ENCODE peak calls at places on chromosomes 12 and 14, in ten cellular contexts. One of them, this sample, is unnamed.

GRCh38 chr12:70985850-70986249 is 65.3 kb upstream of the PTPRR start:
- DNase-seq in omental fat pad: no peak
- DNase-seq in brain microvascular endothelial cell: no peak
- DNase-seq in nephron progenitor cell: no peak
- DNase-seq in progenitor cell of endocrine pancreas: no peak
- DNase-seq in WTC11: no peak
- DNase-seq in foreskin fibroblast: peak; percentile 87
- DNase-seq in GM13977: no peak
- DNase-seq in fibroblast of lung: peak; percentile 76
- DNase-seq in epithelial cell of esophagus: no peak
- DNase-seq in this sample: no peak

GRCh38 chr12:130977046-130977758 is 23.5 kb downstream of the ADGRD1 start:
- DNase-seq in nephron progenitor cell: no peak
- DNase-seq in brain microvascular endothelial cell: no peak
- DNase-seq in progenitor cell of endocrine pancreas: no peak
- DNase-seq in epithelial cell of esophagus: no peak
- DNase-seq in GM13977: no peak
- DNase-seq in foreskin fibroblast: no peak
- DNase-seq in WTC11: no peak
- DNase-seq in fibroblast of lung: no peak
- DNase-seq in omental fat pad: no peak
- DNase-seq in this sample: no peak

GRCh38 chr14:103257211-103257962 is 76.7 kb upstream of the EIF5 start:
- DNase-seq in progenitor cell of endocrine pancreas: no peak
- DNase-seq in foreskin fibroblast: peak; percentile 26
- DNase-seq in nephron progenitor cell: no peak
- DNase-seq in fibroblast of lung: peak; percentile 63
- DNase-seq in brain microvascular endothelial cell: peak; percentile 16
- DNase-seq in epithelial cell of esophagus: peak; percentile 57
- DNase-seq in omental fat pad: no peak
- DNase-seq in GM13977: no peak
- DNase-seq in WTC11: no peak
- DNase-seq in this sample: no peak

GRCh38 chr12:49636979-49637378 is 13.6 kb downstream of the PRPF40B start:
- DNase-seq in brain microvascular endothelial cell: peak; percentile 76
- DNase-seq in WTC11: peak; percentile 63
- DNase-seq in fibroblast of lung: peak; percentile 64
- DNase-seq in epithelial cell of esophagus: peak; percentile 68
- DNase-seq in progenitor cell of endocrine pancreas: no peak
- DNase-seq in nephron progenitor cell: peak; percentile 46
- DNase-seq in GM13977: peak; percentile 84
- DNase-seq in omental fat pad: no peak
- DNase-seq in foreskin fibroblast: peak; percentile 82
- DNase-seq in this sample: no peak

GRCh38 chr12:1553987-1554982 is 40.1 kb downstream of the FBXL14 start:
- DNase-seq in epithelial cell of esophagus: no peak
- DNase-seq in progenitor cell of endocrine pancreas: no peak
- DNase-seq in GM13977: peak; percentile 88
- DNase-seq in nephron progenitor cell: no peak
- DNase-seq in omental fat pad: no peak
- DNase-seq in WTC11: no peak
- DNase-seq in fibroblast of lung: no peak
- DNase-seq in brain microvascular endothelial cell: no peak
- DNase-seq in foreskin fibroblast: no peak
- DNase-seq in this sample: no peak

GRCh38 chr12:51976376-51977160 is 25.1 kb downstream of the ACVR1B start:
- DNase-seq in nephron progenitor cell: no peak
- DNase-seq in fibroblast of lung: peak; percentile 76
- DNase-seq in progenitor cell of endocrine pancreas: no peak
- DNase-seq in WTC11: no peak
- DNase-seq in GM13977: no peak
- DNase-seq in epithelial cell of esophagus: peak; percentile 26
- DNase-seq in omental fat pad: no peak
- DNase-seq in foreskin fibroblast: peak; percentile 65
- DNase-seq in brain microvascular endothelial cell: peak; percentile 77
- DNase-seq in this sample: no peak

GRCh38 chr12:96986883-96987523 is 79.9 kb downstream of the NEDD1 start:
- DNase-seq in fibroblast of lung: peak; percentile 9
- DNase-seq in WTC11: no peak
- DNase-seq in brain microvascular endothelial cell: no peak
- DNase-seq in nephron progenitor cell: peak; percentile 33
- DNase-seq in epithelial cell of esophagus: peak; percentile 40
- DNase-seq in GM13977: peak; percentile 47
- DNase-seq in foreskin fibroblast: peak; percentile 38
- DNase-seq in progenitor cell of endocrine pancreas: no peak
- DNase-seq in omental fat pad: no peak
- DNase-seq in this sample: no peak

GRCh38 chr14:66974397-66975025 is 214.7 kb upstream of the GARIN2 start:
- DNase-seq in epithelial cell of esophagus: peak; percentile 70
- DNase-seq in WTC11: no peak
- DNase-seq in fibroblast of lung: peak; percentile 65
- DNase-seq in GM13977: no peak
- DNase-seq in brain microvascular endothelial cell: peak; percentile 57
- DNase-seq in nephron progenitor cell: no peak
- DNase-seq in foreskin fibroblast: peak; percentile 63
- DNase-seq in progenitor cell of endocrine pancreas: no peak
- DNase-seq in omental fat pad: no peak
- DNase-seq in this sample: no peak

GRCh38 chr12:6315184-6315583 is 4.7 kb downstream of the PLEKHG6 start:
- DNase-seq in foreskin fibroblast: no peak
- DNase-seq in epithelial cell of esophagus: no peak
- DNase-seq in omental fat pad: no peak
- DNase-seq in brain microvascular endothelial cell: no peak
- DNase-seq in nephron progenitor cell: no peak
- DNase-seq in WTC11: no peak
- DNase-seq in GM13977: no peak
- DNase-seq in fibroblast of lung: no peak
- DNase-seq in progenitor cell of endocrine pancreas: no peak
- DNase-seq in this sample: no peak

GRCh38 chr12:6311822-6312528 is 1.5 kb downstream of the PLEKHG6 start:
- DNase-seq in epithelial cell of esophagus: no peak
- DNase-seq in WTC11: no peak
- DNase-seq in omental fat pad: no peak
- DNase-seq in foreskin fibroblast: no peak
- DNase-seq in fibroblast of lung: no peak
- DNase-seq in brain microvascular endothelial cell: no peak
- DNase-seq in progenitor cell of endocrine pancreas: no peak
- DNase-seq in nephron progenitor cell: no peak
- DNase-seq in GM13977: no peak
- DNase-seq in this sample: no peak

GRCh38 chr12:6312529-6313325 is 2.2 kb downstream of the PLEKHG6 start:
- DNase-seq in epithelial cell of esophagus: peak; percentile 93
- DNase-seq in foreskin fibroblast: peak; percentile 63
- DNase-seq in GM13977: peak; percentile 83
- DNase-seq in WTC11: peak; percentile 68
- DNase-seq in fibroblast of lung: no peak
- DNase-seq in brain microvascular endothelial cell: no peak
- DNase-seq in progenitor cell of endocrine pancreas: no peak
- DNase-seq in omental fat pad: no peak
- DNase-seq in nephron progenitor cell: peak; percentile 46
- DNase-seq in this sample: no peak

GRCh38 chr12:6314776-6315175 is 4.3 kb downstream of the PLEKHG6 start:
- DNase-seq in GM13977: no peak
- DNase-seq in omental fat pad: no peak
- DNase-seq in nephron progenitor cell: no peak
- DNase-seq in fibroblast of lung: no peak
- DNase-seq in WTC11: no peak
- DNase-seq in brain microvascular endothelial cell: no peak
- DNase-seq in epithelial cell of esophagus: no peak
- DNase-seq in foreskin fibroblast: no peak
- DNase-seq in progenitor cell of endocrine pancreas: no peak
- DNase-seq in this sample: no peak

DNA sequence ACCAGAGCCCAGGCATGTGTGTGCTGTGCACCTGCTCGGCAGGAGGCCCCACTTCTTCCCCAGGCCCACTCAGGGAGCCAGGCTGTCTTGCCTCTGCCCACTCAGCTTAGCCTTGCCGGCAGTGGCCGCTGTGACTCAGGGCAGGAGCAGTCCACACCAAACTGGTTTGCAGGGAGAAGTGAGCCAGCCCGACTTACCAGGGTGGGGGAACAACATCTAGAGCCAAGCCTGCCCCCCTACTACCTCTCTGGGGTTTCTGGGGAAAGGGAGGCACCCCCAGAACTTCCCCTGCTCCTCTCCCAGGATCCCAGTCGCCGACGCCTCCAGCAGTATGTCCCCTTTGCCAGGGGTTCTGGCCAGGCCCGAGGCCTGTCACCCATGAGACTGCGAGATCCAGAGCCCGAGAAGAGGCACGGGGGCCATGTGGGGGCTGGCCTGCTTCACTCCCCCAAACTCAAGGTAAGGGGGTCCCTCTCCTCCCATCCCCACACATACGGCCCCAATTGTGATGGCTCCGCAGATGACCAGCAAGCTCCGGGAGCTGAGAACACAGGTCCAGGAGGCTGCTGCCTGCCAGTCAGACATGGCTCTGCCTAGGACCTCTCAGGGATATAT is 3.0 kb downstream of the PLEKHG6 start:
- DNase-seq in epithelial cell of esophagus: peak; percentile 66
- DNase-seq in brain microvascular endothelial cell: no peak
- DNase-seq in omental fat pad: no peak
- DNase-seq in foreskin fibroblast: no peak
- DNase-seq in fibroblast of lung: no peak
- DNase-seq in nephron progenitor cell: no peak
- DNase-seq in WTC11: no peak
- DNase-seq in progenitor cell of endocrine pancreas: no peak
- DNase-seq in GM13977: no peak
- DNase-seq in this sample: no peak
- TF ChIP-seq CTCF in epithelial cell of esophagus: peak; percentile 16
- TF ChIP-seq CTCF in brain microvascular endothelial cell: peak; percentile 14
- TF ChIP-seq CTCF in omental fat pad: no peak
- TF ChIP-seq CTCF in foreskin fibroblast: no peak
- TF ChIP-seq CTCF in fibroblast of lung: no peak
- TF ChIP-seq CTCF in nephron progenitor cell: no peak
- TF ChIP-seq CTCF in WTC11: no peak
- TF ChIP-seq CTCF in progenitor cell of endocrine pancreas: no peak
- TF ChIP-seq CTCF in GM13977: no peak
- TF ChIP-seq CTCF in this sample: no peak

GRCh38 chr14:77290705-77291104 is 19.7 kb upstream of the NGB start:
- DNase-seq in brain microvascular endothelial cell: peak; percentile 55
- DNase-seq in WTC11: no peak
- DNase-seq in progenitor cell of endocrine pancreas: no peak
- DNase-seq in foreskin fibroblast: no peak
- DNase-seq in nephron progenitor cell: no peak
- DNase-seq in GM13977: no peak
- DNase-seq in epithelial cell of esophagus: peak; percentile 34
- DNase-seq in omental fat pad: no peak
- DNase-seq in fibroblast of lung: peak; percentile 63
- DNase-seq in this sample: no peak
- TF ChIP-seq CTCF in brain microvascular endothelial cell: peak; percentile 40
- TF ChIP-seq CTCF in WTC11: no peak
- TF ChIP-seq CTCF in progenitor cell of endocrine pancreas: peak; percentile 28
- TF ChIP-seq CTCF in foreskin fibroblast: no peak
- TF ChIP-seq CTCF in nephron progenitor cell: no peak
- TF ChIP-seq CTCF in GM13977: no peak
- TF ChIP-seq CTCF in epithelial cell of esophagus: no peak
- TF ChIP-seq CTCF in omental fat pad: no peak
- TF ChIP-seq CTCF in fibroblast of lung: no peak
- TF ChIP-seq CTCF in this sample: no peak

DNA sequence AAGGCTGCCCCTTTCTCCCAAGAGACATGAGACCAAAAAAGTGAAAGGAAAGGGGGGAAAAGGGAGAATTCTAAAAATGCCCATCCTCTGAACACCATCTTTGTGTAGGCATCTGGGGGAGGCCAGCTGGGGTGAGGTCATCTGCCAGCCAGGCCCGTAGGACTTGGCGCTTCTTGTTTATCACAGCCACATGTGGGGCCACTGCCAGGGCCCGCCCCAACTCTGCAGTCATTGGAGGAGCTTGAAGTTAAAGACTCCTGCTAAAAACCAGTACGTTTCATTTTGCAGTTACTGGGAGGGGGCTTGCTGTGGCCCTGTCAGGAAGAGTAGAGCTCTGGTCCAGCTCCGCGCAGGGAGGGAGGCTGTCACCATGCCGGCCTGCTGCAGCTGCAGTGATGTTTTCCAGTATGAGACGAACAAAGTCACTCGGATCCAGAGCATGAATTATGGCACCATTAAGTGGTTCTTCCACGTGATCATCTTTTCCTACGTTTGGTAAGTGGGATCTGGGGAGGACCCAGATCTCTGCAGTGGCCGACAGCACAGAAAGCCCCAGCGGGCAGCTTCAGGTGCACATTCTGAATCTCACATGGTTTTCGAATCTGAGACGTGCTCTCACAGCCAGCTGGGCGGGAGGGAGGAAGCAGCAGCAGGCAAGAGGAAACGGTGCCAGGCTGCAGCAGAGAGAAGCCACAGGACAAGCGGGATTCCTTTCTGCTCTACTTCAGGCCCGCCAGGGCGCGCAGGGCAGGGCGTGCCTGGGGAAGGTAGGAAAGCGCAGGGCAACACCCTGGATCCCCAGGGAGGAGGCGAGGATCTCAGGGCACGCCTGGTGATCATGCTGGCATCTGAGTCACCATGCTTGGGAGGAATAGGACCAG is at the start of gene P2RX7:
- DNase-seq in omental fat pad: peak; percentile 31
- DNase-seq in foreskin fibroblast: peak; percentile 87
- DNase-seq in fibroblast of lung: peak; percentile 56
- DNase-seq in epithelial cell of esophagus: peak; percentile 98
- DNase-seq in WTC11: peak; percentile 45
- DNase-seq in brain microvascular endothelial cell: peak; percentile 15
- DNase-seq in nephron progenitor cell: peak; percentile 34
- DNase-seq in progenitor cell of endocrine pancreas: no peak
- DNase-seq in GM13977: peak; percentile 42
- DNase-seq in this sample: no peak
- TF ChIP-seq CTCF in omental fat pad: no peak
- TF ChIP-seq CTCF in foreskin fibroblast: no peak
- TF ChIP-seq CTCF in fibroblast of lung: peak; percentile 18
- TF ChIP-seq CTCF in epithelial cell of esophagus: peak; percentile 45
- TF ChIP-seq CTCF in WTC11: no peak
- TF ChIP-seq CTCF in brain microvascular endothelial cell: peak; percentile 33
- TF ChIP-seq CTCF in nephron progenitor cell: no peak
- TF ChIP-seq CTCF in progenitor cell of endocrine pancreas: no peak
- TF ChIP-seq CTCF in GM13977: no peak
- TF ChIP-seq CTCF in this sample: no peak

GRCh38 chr12:93852067-93852466 is 174.9 kb downstream of the CRADD start:
- DNase-seq in epithelial cell of esophagus: no peak
- DNase-seq in nephron progenitor cell: no peak
- DNase-seq in omental fat pad: no peak
- DNase-seq in progenitor cell of endocrine pancreas: no peak
- DNase-seq in fibroblast of lung: no peak
- DNase-seq in GM13977: no peak
- DNase-seq in WTC11: no peak
- DNase-seq in foreskin fibroblast: no peak
- DNase-seq in brain microvascular endothelial cell: no peak
- DNase-seq in this sample: no peak

GRCh38 chr12:93855265-93855664 is 178.1 kb downstream of the CRADD start:
- DNase-seq in WTC11: no peak
- DNase-seq in progenitor cell of endocrine pancreas: no peak
- DNase-seq in fibroblast of lung: no peak
- DNase-seq in GM13977: no peak
- DNase-seq in brain microvascular endothelial cell: no peak
- DNase-seq in foreskin fibroblast: no peak
- DNase-seq in omental fat pad: no peak
- DNase-seq in nephron progenitor cell: no peak
- DNase-seq in epithelial cell of esophagus: no peak
- DNase-seq in this sample: no peak

GRCh38 chr12:93851245-93851665 is 174.1 kb downstream of the CRADD start:
- DNase-seq in fibroblast of lung: no peak
- DNase-seq in WTC11: no peak
- DNase-seq in epithelial cell of esophagus: no peak
- DNase-seq in GM13977: no peak
- DNase-seq in omental fat pad: no peak
- DNase-seq in brain microvascular endothelial cell: no peak
- DNase-seq in progenitor cell of endocrine pancreas: no peak
- DNase-seq in nephron progenitor cell: no peak
- DNase-seq in foreskin fibroblast: no peak
- DNase-seq in this sample: no peak

GRCh38 chr12:93850476-93850875 is 173.3 kb downstream of the CRADD start:
- DNase-seq in GM13977: no peak
- DNase-seq in nephron progenitor cell: no peak
- DNase-seq in progenitor cell of endocrine pancreas: no peak
- DNase-seq in brain microvascular endothelial cell: no peak
- DNase-seq in epithelial cell of esophagus: no peak
- DNase-seq in WTC11: no peak
- DNase-seq in foreskin fibroblast: no peak
- DNase-seq in omental fat pad: no peak
- DNase-seq in fibroblast of lung: no peak
- DNase-seq in this sample: no peak

DNA sequence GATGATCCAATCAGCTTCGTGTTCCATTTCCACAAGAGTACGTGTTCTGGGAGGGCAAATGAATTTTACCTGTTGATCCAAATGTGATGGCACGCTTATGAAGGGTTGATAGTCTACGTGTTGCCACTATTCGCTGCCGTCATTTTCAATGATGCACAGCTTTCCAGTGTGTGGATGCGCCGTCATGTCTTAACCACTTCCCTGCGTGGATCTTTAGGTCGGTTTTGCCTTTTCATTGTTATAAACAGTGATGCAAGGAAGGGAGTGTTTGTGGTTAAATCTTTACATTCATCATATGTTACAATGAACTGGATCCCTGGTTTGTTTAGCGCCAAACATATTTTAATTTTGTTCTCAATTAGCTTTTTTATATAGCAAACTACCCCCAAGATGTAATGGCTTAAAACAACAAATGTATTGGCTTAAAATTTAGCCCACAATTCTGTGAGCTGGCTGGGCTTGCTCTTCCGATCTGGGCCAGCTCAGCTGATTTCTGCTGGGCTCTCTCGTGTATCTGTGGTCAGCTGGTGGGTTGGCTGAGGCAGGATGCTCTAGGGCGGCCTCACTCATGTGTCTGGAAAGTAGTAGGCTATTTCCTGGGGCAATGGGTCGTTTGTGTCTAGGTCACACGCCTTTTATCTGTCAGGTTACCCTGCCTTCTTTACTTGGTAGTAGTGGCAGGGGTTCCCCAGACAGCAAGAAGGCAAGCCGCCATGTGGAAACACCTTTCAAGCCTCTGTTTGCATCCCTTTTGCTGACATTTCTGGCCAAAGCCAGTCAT is 176.7 kb downstream of the CRADD start:
- DNase-seq in brain microvascular endothelial cell: no peak
- DNase-seq in WTC11: no peak
- DNase-seq in GM13977: no peak
- DNase-seq in foreskin fibroblast: no peak
- DNase-seq in omental fat pad: no peak
- DNase-seq in progenitor cell of endocrine pancreas: no peak
- DNase-seq in epithelial cell of esophagus: no peak
- DNase-seq in nephron progenitor cell: no peak
- DNase-seq in fibroblast of lung: no peak
- DNase-seq in this sample: no peak
- TF ChIP-seq CTCF in brain microvascular endothelial cell: no peak
- TF ChIP-seq CTCF in WTC11: no peak
- TF ChIP-seq CTCF in GM13977: no peak
- TF ChIP-seq CTCF in foreskin fibroblast: no peak
- TF ChIP-seq CTCF in omental fat pad: no peak
- TF ChIP-seq CTCF in progenitor cell of endocrine pancreas: no peak
- TF ChIP-seq CTCF in epithelial cell of esophagus: no peak
- TF ChIP-seq CTCF in nephron progenitor cell: no peak
- TF ChIP-seq CTCF in fibroblast of lung: no peak
- TF ChIP-seq CTCF in this sample: no peak